ENCODE peak calls at places on chromosomes 13 and 19, in five cellular contexts. One of them, this sample, is unnamed.

GRCh38 chr13:40394304-40394983 is 272.0 kb downstream of the FOXO1 start:
- DNase-seq in endodermal cell: no peak
- DNase-seq in CD4-positive, CD25-positive, alpha-beta regulatory T cell: no peak
- DNase-seq in HCT116: no peak
- DNase-seq in AG09309: no peak
- DNase-seq in this sample: no peak

GRCh38 chr13:25584975-25585374 is 213.2 kb downstream of the ATP8A2 start:
- DNase-seq in endodermal cell: no peak
- DNase-seq in CD4-positive, CD25-positive, alpha-beta regulatory T cell: no peak
- DNase-seq in HCT116: no peak
- DNase-seq in AG09309: no peak
- DNase-seq in this sample: no peak

GRCh38 chr19:16044746-16045145 is 31.5 kb upstream of the TPM4 start:
- DNase-seq in endodermal cell: no peak
- DNase-seq in CD4-positive, CD25-positive, alpha-beta regulatory T cell: no peak
- DNase-seq in HCT116: no peak
- DNase-seq in AG09309: no peak
- DNase-seq in this sample: no peak

GRCh38 chr19:47156861-47157454 is 26.3 kb downstream of the SAE1 start:
- DNase-seq in endodermal cell: no peak
- DNase-seq in CD4-positive, CD25-positive, alpha-beta regulatory T cell: no peak
- DNase-seq in HCT116: no peak
- DNase-seq in AG09309: no peak
- DNase-seq in this sample: no peak

GRCh38 chr19:6963937-6964336 is 57.3 kb downstream of the MBD3L2B start:
- DNase-seq in endodermal cell: peak
- DNase-seq in CD4-positive, CD25-positive, alpha-beta regulatory T cell: peak
- DNase-seq in HCT116: peak
- DNase-seq in AG09309: no peak
- DNase-seq in this sample: no peak

GRCh38 chr19:29622191-29623070 is 16.3 kb downstream of the POP4 start:
- DNase-seq in endodermal cell: peak
- DNase-seq in CD4-positive, CD25-positive, alpha-beta regulatory T cell: no peak
- DNase-seq in HCT116: no peak
- DNase-seq in AG09309: no peak
- DNase-seq in this sample: peak

GRCh38 chr13:90594694-90595093 is 752.8 kb upstream of the MIR17HG start:
- DNase-seq in endodermal cell: no peak
- DNase-seq in CD4-positive, CD25-positive, alpha-beta regulatory T cell: no peak
- DNase-seq in HCT116: no peak
- DNase-seq in AG09309: peak
- DNase-seq in this sample: no peak

GRCh38 chr13:31755803-31756212 is 16.5 kb downstream of the RXFP2 start:
- DNase-seq in endodermal cell: no peak
- DNase-seq in CD4-positive, CD25-positive, alpha-beta regulatory T cell: no peak
- DNase-seq in HCT116: no peak
- DNase-seq in AG09309: peak
- DNase-seq in this sample: no peak

GRCh38 chr19:30065680-30066606 is 123.9 kb downstream of the URI1 start:
- DNase-seq in endodermal cell: peak
- DNase-seq in CD4-positive, CD25-positive, alpha-beta regulatory T cell: no peak
- DNase-seq in HCT116: no peak
- DNase-seq in AG09309: no peak
- DNase-seq in this sample: peak

GRCh38 chr19:4582980-4583842 is 23.7 kb upstream of the SEMA6B start:
- DNase-seq in endodermal cell: peak
- DNase-seq in CD4-positive, CD25-positive, alpha-beta regulatory T cell: no peak
- DNase-seq in HCT116: no peak
- DNase-seq in AG09309: no peak
- DNase-seq in this sample: peak

GRCh38 chr19:4582112-4582553 is 22.6 kb upstream of the SEMA6B start:
- DNase-seq in endodermal cell: no peak
- DNase-seq in CD4-positive, CD25-positive, alpha-beta regulatory T cell: no peak
- DNase-seq in HCT116: no peak
- DNase-seq in AG09309: no peak
- DNase-seq in this sample: no peak

GRCh38 chr19:4580961-4581380 is 21.5 kb upstream of the SEMA6B start:
- DNase-seq in endodermal cell: peak
- DNase-seq in CD4-positive, CD25-positive, alpha-beta regulatory T cell: no peak
- DNase-seq in HCT116: no peak
- DNase-seq in AG09309: no peak
- DNase-seq in this sample: no peak

GRCh38 chr19:4580021-4580901 is 20.8 kb upstream of the SEMA6B start:
- DNase-seq in endodermal cell: peak
- DNase-seq in CD4-positive, CD25-positive, alpha-beta regulatory T cell: no peak
- DNase-seq in HCT116: no peak
- DNase-seq in AG09309: no peak
- DNase-seq in this sample: peak

GRCh38 chr19:4581381-4582111 is 22.1 kb upstream of the SEMA6B start:
- DNase-seq in endodermal cell: peak
- DNase-seq in CD4-positive, CD25-positive, alpha-beta regulatory T cell: no peak
- DNase-seq in HCT116: no peak
- DNase-seq in AG09309: no peak
- DNase-seq in this sample: peak
- H3K4me3 ChIP-seq in endodermal cell: peak
- H3K4me3 ChIP-seq in CD4-positive, CD25-positive, alpha-beta regulatory T cell: no peak
- H3K4me3 ChIP-seq in HCT116: peak
- H3K4me3 ChIP-seq in AG09309: no peak
- H3K4me3 ChIP-seq in this sample: peak

GRCh38 chr13:49627831-49628652 is at the start of gene ARL11:
- DNase-seq in endodermal cell: peak
- DNase-seq in CD4-positive, CD25-positive, alpha-beta regulatory T cell: peak
- DNase-seq in HCT116: no peak
- DNase-seq in AG09309: no peak
- DNase-seq in this sample: peak

GRCh38 chr13:49630580-49630979 is 2.3 kb downstream of the ARL11 start:
- DNase-seq in endodermal cell: no peak
- DNase-seq in CD4-positive, CD25-positive, alpha-beta regulatory T cell: no peak
- DNase-seq in HCT116: no peak
- DNase-seq in AG09309: no peak
- DNase-seq in this sample: no peak

GRCh38 chr13:49629947-49630346 is 1.6 kb downstream of the ARL11 start:
- DNase-seq in endodermal cell: no peak
- DNase-seq in CD4-positive, CD25-positive, alpha-beta regulatory T cell: no peak
- DNase-seq in HCT116: no peak
- DNase-seq in AG09309: no peak
- DNase-seq in this sample: no peak

GRCh38 chr13:49632156-49632555 is 3.8 kb downstream of the ARL11 start:
- DNase-seq in endodermal cell: no peak
- DNase-seq in CD4-positive, CD25-positive, alpha-beta regulatory T cell: no peak
- DNase-seq in HCT116: no peak
- DNase-seq in AG09309: no peak
- DNase-seq in this sample: no peak

DNA sequence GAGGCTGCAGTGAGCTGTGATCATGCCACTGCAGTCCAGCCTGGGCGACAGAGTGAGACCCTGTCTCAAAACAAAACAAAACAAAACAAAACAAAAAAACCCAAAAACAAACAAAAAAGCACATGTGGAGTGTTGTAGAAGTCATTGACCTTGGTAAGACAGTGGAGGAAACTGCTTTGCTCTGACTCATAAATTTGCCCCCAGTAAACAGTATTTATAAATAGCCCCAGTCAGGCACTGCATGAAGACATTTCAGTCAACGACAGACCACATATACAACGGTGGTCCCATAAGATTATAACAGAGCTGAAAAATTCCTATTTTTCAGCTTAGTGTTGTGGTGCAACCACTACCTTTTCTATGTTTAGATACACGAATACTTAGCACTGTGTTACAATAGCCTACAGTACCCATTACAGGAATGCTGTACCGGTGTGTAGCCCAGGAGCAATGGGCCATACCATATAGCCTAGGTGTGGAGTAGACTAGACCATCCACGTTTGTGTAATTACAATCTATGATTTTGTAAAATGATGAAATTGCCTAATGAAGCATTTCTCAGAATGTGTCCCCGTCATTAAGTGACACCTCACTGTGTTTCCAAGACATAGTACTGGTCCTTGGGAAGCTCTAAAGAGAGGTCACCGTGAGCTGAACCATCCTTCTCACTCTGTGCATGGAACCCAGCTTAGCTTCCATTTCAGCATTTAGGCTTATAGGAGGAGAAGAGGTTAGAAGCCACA is 1.1 kb downstream of the ARL11 start:
- DNase-seq in endodermal cell: no peak
- DNase-seq in CD4-positive, CD25-positive, alpha-beta regulatory T cell: no peak
- DNase-seq in HCT116: no peak
- DNase-seq in AG09309: no peak
- DNase-seq in this sample: no peak
- H3K4me3 ChIP-seq in endodermal cell: no peak
- H3K4me3 ChIP-seq in CD4-positive, CD25-positive, alpha-beta regulatory T cell: no peak
- H3K4me3 ChIP-seq in HCT116: no peak
- H3K4me3 ChIP-seq in AG09309: no peak
- H3K4me3 ChIP-seq in this sample: no peak

DNA sequence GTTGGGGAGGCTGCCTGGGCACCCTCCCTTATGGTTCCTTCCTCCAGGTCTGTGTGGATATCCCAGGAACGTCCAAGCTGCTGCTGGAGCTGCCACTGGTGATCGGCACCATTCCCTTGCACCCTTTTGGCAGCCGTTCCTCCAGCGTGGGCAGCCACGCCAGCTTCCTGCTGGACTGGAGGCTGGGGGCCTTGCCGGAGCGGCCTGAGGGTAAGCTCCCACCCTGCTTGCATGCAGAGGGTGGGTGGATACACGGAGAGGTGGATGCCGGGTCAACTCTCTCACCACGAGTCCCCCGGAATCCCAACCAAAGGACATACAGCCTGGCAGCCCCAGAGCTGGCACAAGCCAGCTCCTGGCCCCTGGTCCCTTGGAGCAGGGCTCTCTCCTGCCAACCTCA is 2.2 kb downstream of the ARRDC2 start:
- DNase-seq in endodermal cell: no peak
- DNase-seq in CD4-positive, CD25-positive, alpha-beta regulatory T cell: no peak
- DNase-seq in HCT116: no peak
- DNase-seq in AG09309: no peak
- DNase-seq in this sample: no peak
- H3K4me3 ChIP-seq in endodermal cell: no peak
- H3K4me3 ChIP-seq in CD4-positive, CD25-positive, alpha-beta regulatory T cell: no peak
- H3K4me3 ChIP-seq in HCT116: no peak
- H3K4me3 ChIP-seq in AG09309: no peak
- H3K4me3 ChIP-seq in this sample: no peak

GRCh38 chr13:98585946-98586345 is 9.0 kb upstream of the STK24 start:
- DNase-seq in endodermal cell: no peak
- DNase-seq in CD4-positive, CD25-positive, alpha-beta regulatory T cell: no peak
- DNase-seq in HCT116: no peak
- DNase-seq in AG09309: no peak
- DNase-seq in this sample: no peak
- H3K4me3 ChIP-seq in endodermal cell: peak
- H3K4me3 ChIP-seq in CD4-positive, CD25-positive, alpha-beta regulatory T cell: no peak
- H3K4me3 ChIP-seq in HCT116: no peak
- H3K4me3 ChIP-seq in AG09309: no peak
- H3K4me3 ChIP-seq in this sample: no peak

This sample was measured in H7.